ENCODE peak calls at places on chromosomes 5 and 9, in seven cellular contexts. P is GM23248, D is endothelial cell of umbilical vein, L is H1, C is fibroblast of lung, B is mammary epithelial cell, Y is K562. H is an unnamed sample.

GRCh38 chr9:136536721-136537241 is 9.1 kb downstream of the NOTCH1 start:
- DNase-seq in Y (no peak), P (no peak), B (no peak), L (no peak), C (no peak), D (no peak), H (no peak)

GRCh38 chr9:95910023-95910706 is 34.7 kb downstream of the ERCC6L2 start:
- DNase-seq in B (no peak), D (peak), Y (no peak), C (no peak), L (no peak), P (no peak), H (no peak)

GRCh38 chr9:127118597-127119318 is 3.7 kb downstream of the ANGPTL2 start:
- DNase-seq in C (no peak), D (no peak), L (no peak), P (no peak), B (no peak), Y (no peak), H (no peak)

GRCh38 chr9:1001838-1002237 is 25.4 kb downstream of the DMRT3 start:
- DNase-seq in Y (no peak), P (no peak), L (no peak), B (no peak), C (no peak), D (no peak), H (no peak)

GRCh38 chr5:40879163-40879942 is 29.9 kb upstream of the C7 start:
- DNase-seq in B (peak), P (peak), C (peak), L (no peak), D (peak), Y (peak), H (no peak)

GRCh38 chr5:64690417-64691151 is at the start of gene SHISAL2B:
- DNase-seq in Y (no peak), L (no peak), B (peak), C (peak), D (peak), P (peak), H (no peak)

GRCh38 chr5:14270212-14270702 is 127.1 kb downstream of the TRIO start:
- DNase-seq in L (no peak), Y (peak), C (peak), B (peak), D (peak), P (peak), H (no peak)

GRCh38 chr9:112914524-112914923 is 23.8 kb upstream of the SLC46A2 start:
- DNase-seq in C (no peak), L (no peak), Y (peak), P (peak), D (no peak), B (no peak), H (no peak)

GRCh38 chr9:78312125-78312524 is 15.2 kb downstream of the PSAT1 start:
- DNase-seq in P (no peak), L (no peak), C (no peak), B (no peak), D (no peak), Y (no peak), H (no peak)

GRCh38 chr5:130135506-130135905 is 231.2 kb downstream of the CHSY3 start:
- DNase-seq in C (peak), D (peak), L (no peak), B (peak), Y (no peak), P (peak), H (no peak)

GRCh38 chr5:39473156-39473779 is 48.5 kb upstream of the DAB2 start:
- DNase-seq in L (no peak), B (no peak), Y (no peak), P (peak), D (peak), C (peak), H (no peak)

GRCh38 chr5:152686931-152687330 is 281.9 kb upstream of the NMUR2 start:
- DNase-seq in B (peak), C (peak), Y (no peak), L (no peak), D (no peak), P (no peak), H (no peak)

GRCh38 chr9:126545116-126545515 is 68.6 kb upstream of the LMX1B start:
- DNase-seq in C (no peak), P (no peak), Y (no peak), D (no peak), B (no peak), L (no peak), H (no peak)

GRCh38 chr9:34983209-34983608 is 6.3 kb upstream of the DNAJB5 start:
- DNase-seq in C (no peak), Y (no peak), L (no peak), P (no peak), B (no peak), D (no peak), H (no peak)
- H3K9ac ChIP-seq in C (no peak), Y (no peak), L (no peak), P (no peak), B (no peak), D (no peak), H (no peak)

DNA sequence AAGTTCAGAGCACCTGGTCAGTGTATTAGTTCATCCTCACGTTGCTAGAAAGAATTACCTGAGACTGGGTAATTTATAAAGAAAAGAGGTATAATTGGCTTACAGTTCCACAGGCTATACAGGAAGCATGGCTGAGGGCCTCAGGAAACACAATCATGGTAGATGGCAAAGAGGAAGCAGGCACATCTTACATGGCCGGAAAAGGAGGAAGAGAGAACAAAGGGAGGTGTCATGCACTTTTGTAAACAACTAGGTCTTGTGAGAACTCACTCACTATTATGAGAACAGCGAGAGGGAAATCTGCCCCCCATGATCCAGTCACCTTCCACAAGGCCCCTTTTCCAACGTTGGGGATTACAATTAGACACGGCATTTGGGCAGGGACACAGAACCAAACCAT is 28.8 kb upstream of the CAVIN4 start:
- DNase-seq in Y (no peak), P (no peak), C (no peak), L (no peak), D (peak), B (no peak), H (no peak)
- H3K27ac ChIP-seq in Y (no peak), P (no peak), C (no peak), L (no peak), D (peak), B (no peak), H (no peak)

GRCh38 chr9:84670801-84671153 is 1.2 kb downstream of the NTRK2 start:
- DNase-seq in B (no peak), P (no peak), L (no peak), D (no peak), C (no peak), Y (no peak), H (no peak)
- TF ChIP-seq EZH2 in B (peak), P (peak), L (peak), D (no peak), C (no peak), Y (no peak), H (peak)

GRCh38 chr5:141950207-141951005 is 7.6 kb downstream of the PCDH12 start:
- DNase-seq in L (no peak), B (no peak), C (no peak), Y (no peak), P (no peak), D (no peak), H (no peak)
- H3K9ac ChIP-seq in L (no peak), B (no peak), C (no peak), Y (no peak), P (no peak), D (no peak), H (no peak)

GRCh38 chr9:98453589-98454311 is 198.3 kb upstream of the TBC1D2 start:
- DNase-seq in D (no peak), P (peak), Y (no peak), C (no peak), B (peak), L (no peak), H (no peak)

GRCh38 chr9:98457696-98458370 is 202.4 kb upstream of the TBC1D2 start:
- DNase-seq in D (no peak), L (no peak), P (peak), C (no peak), Y (no peak), B (no peak), H (no peak)

GRCh38 chr9:98455957-98456621 is 200.6 kb upstream of the TBC1D2 start:
- DNase-seq in L (no peak), C (peak), P (peak), B (peak), Y (no peak), D (no peak), H (no peak)

GRCh38 chr9:98451576-98451975 is 196.1 kb upstream of the TBC1D2 start:
- DNase-seq in L (no peak), P (no peak), Y (no peak), C (no peak), B (no peak), D (no peak), H (no peak)

GRCh38 chr9:98455256-98455956 is 200.0 kb upstream of the TBC1D2 start:
- DNase-seq in P (no peak), D (no peak), L (no peak), Y (no peak), B (peak), C (no peak), H (no peak)
- H3K27ac ChIP-seq in P (peak), D (no peak), L (no peak), Y (no peak), B (no peak), C (no peak), H (no peak)

DNA sequence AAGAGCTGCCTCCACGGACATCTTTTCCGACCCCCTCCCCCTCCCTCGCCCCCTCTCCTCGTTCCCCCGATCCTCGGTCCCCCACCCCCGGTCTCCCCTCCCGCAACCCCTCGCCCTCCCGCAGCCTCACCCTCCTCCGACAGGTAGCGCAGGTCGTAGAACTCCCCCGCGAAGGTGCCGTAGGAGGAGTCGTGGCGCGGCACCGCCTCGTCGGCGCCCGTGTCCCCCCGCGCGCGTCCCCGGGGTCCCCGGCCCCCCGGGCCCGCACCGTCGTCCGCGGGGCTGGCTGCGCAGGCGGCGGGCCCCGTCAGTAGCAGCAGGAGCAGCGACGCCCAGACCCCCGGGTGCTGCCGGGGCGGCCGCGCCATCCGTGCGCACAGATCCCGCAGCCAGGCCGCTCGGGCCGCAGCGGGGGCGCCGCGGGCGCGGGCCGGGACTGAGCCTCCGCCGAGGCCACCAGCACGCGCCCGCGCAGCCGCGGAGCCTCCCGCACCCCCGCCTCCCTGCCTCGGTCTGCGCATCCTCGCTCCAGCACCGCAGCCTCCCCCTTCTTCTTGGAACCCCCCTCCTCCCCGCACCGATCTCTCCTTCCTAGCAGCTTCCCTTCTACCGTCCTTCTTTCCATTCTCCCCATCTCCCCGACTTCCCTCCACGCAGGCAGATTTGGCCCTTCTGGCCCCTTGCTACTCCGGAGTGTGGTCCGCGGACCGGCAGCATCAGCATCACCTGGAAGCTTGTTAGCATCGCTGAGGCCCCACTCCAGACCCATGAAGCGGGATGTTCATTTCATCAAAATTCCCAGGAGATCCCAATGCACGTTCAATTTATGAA is at the start of gene FRRS1L:
- DNase-seq in B (no peak), C (no peak), P (peak), L (no peak), D (no peak), Y (no peak), H (no peak)
- TF ChIP-seq EZH2 in B (peak), C (peak), P (no peak), L (no peak), D (peak), Y (no peak), H (peak)

H was measured in keratinocyte.